ENCODE peak calls at places on chromosomes 4 and X, in eight cellular contexts. Y, B, S, M, G, N, J and O are unnamed samples.

GRCh38 chr4:122716825-122717448 is 15.6 kb upstream of the BBS12 start:
- DNase-seq in Y (peak), B (peak), S (peak), M (peak), G (peak), N (no peak), J (no peak), O (peak)

GRCh38 chrX:70455366-70456202 is 10.9 kb downstream of the DLG3 start:
- DNase-seq in Y (no peak), B (no peak), S (no peak), M (no peak), G (no peak), N (no peak), J (no peak), O (no peak)

GRCh38 chr4:149870008-149870407 is 54.4 kb upstream of the IQCM start:
- DNase-seq in Y (no peak), B (no peak), S (no peak), M (no peak), G (no peak), N (no peak), J (no peak), O (no peak)

GRCh38 chrX:132651411-132652086 is 162.7 kb upstream of the MBNL3 start:
- DNase-seq in Y (no peak), B (no peak), S (peak), M (no peak), G (no peak), N (no peak), J (no peak), O (no peak)

GRCh38 chr4:82681759-82682158 is 116.8 kb downstream of the SCD5 start:
- DNase-seq in Y (no peak), B (no peak), S (no peak), M (no peak), G (no peak), N (no peak), J (no peak), O (no peak)

GRCh38 chr4:82984459-82984858 is 26.2 kb downstream of the LIN54 start:
- DNase-seq in Y (no peak), B (no peak), S (peak), M (no peak), G (peak), N (peak), J (no peak), O (no peak)

GRCh38 chrX:153946910-153947769 is 2.7 kb upstream of the RENBP start:
- DNase-seq in Y (peak), B (peak), S (peak), M (no peak), G (peak), N (no peak), J (no peak), O (no peak)

GRCh38 chrX:12446342-12447075 is 308.2 kb downstream of the FRMPD4 start:
- DNase-seq in Y (no peak), B (no peak), S (no peak), M (no peak), G (peak), N (no peak), J (no peak), O (no peak)

GRCh38 chrX:148501121-148502066 is 977 bp downstream of the AFF2 start:
- DNase-seq in Y (peak), B (no peak), S (peak), M (no peak), G (peak), N (no peak), J (no peak), O (no peak)

GRCh38 chr4:117784266-117784665 is 250.0 kb upstream of the NDST3 start:
- DNase-seq in Y (no peak), B (no peak), S (no peak), M (no peak), G (no peak), N (no peak), J (no peak), O (no peak)

GRCh38 chrX:129403974-129404669 is 119.2 kb downstream of the SMARCA1 start:
- DNase-seq in Y (no peak), B (no peak), S (no peak), M (no peak), G (no peak), N (no peak), J (no peak), O (no peak)

GRCh38 chr4:67638157-67638556 is 62.8 kb downstream of the UBA6 start:
- DNase-seq in Y (no peak), B (no peak), S (no peak), M (no peak), G (no peak), N (no peak), J (no peak), O (no peak)

GRCh38 chr4:56506110-56506705 is 617 bp downstream of the ARL9 start:
- DNase-seq in Y (no peak), B (no peak), S (no peak), M (no peak), G (no peak), N (no peak), J (no peak), O (no peak)

GRCh38 chrX:128020701-128021100 is 31.5 kb downstream of the ACTRT1 start:
- DNase-seq in Y (no peak), B (no peak), S (no peak), M (no peak), G (peak), N (no peak), J (no peak), O (no peak)

GRCh38 chr4:55794053-55794452 is 25.5 kb upstream of the EXOC1L start:
- DNase-seq in Y (no peak), B (no peak), S (no peak), M (no peak), G (no peak), N (no peak), J (no peak), O (no peak)

GRCh38 chrX:50107470-50107869 is 93.3 kb downstream of the AKAP4 start:
- DNase-seq in Y (no peak), B (no peak), S (no peak), M (no peak), G (peak), N (no peak), J (no peak), O (no peak)

GRCh38 chr4:185840201-185840600 is 28.2 kb upstream of the SORBS2 start:
- DNase-seq in Y (no peak), B (no peak), S (no peak), M (no peak), G (no peak), N (no peak), J (no peak), O (no peak)

GRCh38 chr4:53313510-53313909 is 52.4 kb downstream of the SCFD2 start:
- DNase-seq in Y (peak), B (no peak), S (no peak), M (no peak), G (peak), N (no peak), J (no peak), O (no peak)

GRCh38 chr4:5409980-5410618 is 298.3 kb downstream of the EVC2 start:
- DNase-seq in Y (no peak), B (no peak), S (no peak), M (no peak), G (peak), N (no peak), J (no peak), O (no peak)
- TF ChIP-seq CTCF in Y (no peak), B (no peak), S (no peak), M (no peak), G (no peak), N (no peak), J (no peak), O (peak)

DNA sequence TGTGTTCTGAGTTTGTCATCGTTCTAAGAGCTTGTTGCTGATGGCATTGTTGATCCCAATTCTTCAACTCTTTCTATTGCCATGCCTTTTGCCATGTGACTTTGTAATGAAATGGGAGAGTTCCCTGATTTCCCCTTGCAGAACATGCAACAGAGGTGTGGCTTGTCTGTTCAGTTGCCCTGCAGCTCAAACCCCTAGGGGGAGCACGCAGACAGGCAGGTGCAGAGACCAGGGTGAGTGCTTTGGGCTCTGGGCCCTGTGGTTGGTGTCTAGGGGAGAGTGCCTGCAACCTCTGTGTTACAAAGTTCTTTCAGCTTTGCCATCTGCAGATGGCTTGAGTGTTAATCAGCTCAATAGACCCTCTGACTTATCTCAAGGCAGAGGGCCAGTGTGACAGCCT is 332.7 kb downstream of the MID1IP1 start:
- DNase-seq in Y (peak), B (no peak), S (peak), M (no peak), G (no peak), N (no peak), J (no peak), O (no peak)
- TF ChIP-seq CTCF in Y (peak), B (no peak), S (peak), M (no peak), G (no peak), N (no peak), J (no peak), O (no peak)

GRCh38 chrX:1534321-1535168 is 2.4 kb downstream of the P2RY8 start:
- DNase-seq in Y (peak), B (peak), S (peak), M (no peak), G (no peak), N (no peak), J (no peak), O (no peak)

GRCh38 chrX:1535241-1536041 is 1.5 kb downstream of the P2RY8 start:
- DNase-seq in Y (peak), B (peak), S (peak), M (no peak), G (no peak), N (no peak), J (no peak), O (no peak)

GRCh38 chrX:1533083-1533482 is 3.9 kb downstream of the P2RY8 start:
- DNase-seq in Y (no peak), B (no peak), S (peak), M (no peak), G (no peak), N (no peak), J (no peak), O (no peak)

GRCh38 chrX:1536712-1537030 is 314 bp downstream of the P2RY8 start:
- DNase-seq in Y (no peak), B (no peak), S (no peak), M (no peak), G (no peak), N (no peak), J (no peak), O (no peak)

DNA sequence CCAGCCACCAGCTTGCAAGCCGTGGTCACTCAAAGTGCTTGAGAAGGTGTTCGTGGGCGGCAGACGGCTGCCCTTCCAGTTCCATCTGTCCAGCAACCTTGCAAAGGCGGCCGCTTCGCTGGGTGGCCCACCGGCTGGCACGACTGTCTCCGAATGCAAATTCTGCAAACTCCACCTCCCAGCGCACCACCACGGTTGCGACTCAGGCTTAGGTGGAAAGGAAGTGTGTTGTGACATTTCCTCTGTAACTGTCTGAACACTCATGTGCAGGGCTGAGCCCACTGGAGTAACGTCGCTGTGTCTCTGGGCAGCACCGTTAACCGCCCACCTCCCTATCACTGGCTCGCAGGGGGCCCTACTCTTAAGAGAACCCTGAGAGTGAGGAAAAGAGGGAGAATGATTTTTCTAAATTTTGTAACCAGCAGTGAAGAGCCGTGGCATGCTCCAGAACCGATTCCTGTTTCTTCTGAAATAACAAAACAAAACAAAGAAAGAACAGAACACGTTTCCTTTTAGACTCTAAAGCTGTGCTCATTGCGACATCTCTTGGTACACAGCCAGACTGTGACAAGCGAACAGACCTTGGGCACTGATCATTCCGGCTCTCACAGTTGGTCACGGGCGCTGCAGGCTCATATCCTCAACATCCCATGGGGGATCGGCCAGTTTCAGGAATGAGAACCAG is at the start of gene P2RY8:
- DNase-seq in Y (peak), B (peak), S (peak), M (peak), G (peak), N (peak), J (peak), O (no peak)
- TF ChIP-seq CTCF in Y (peak), B (no peak), S (peak), M (no peak), G (no peak), N (no peak), J (no peak), O (no peak)

GRCh38 chr4:156829194-156829593 is 142.4 kb downstream of the PDGFC start:
- DNase-seq in Y (no peak), B (no peak), S (no peak), M (peak), G (peak), N (peak), J (no peak), O (no peak)
- TF ChIP-seq CTCF in Y (no peak), B (no peak), S (no peak), M (no peak), G (no peak), N (no peak), J (no peak), O (no peak)